ENCODE peak calls at places on chromosomes 6 and 20, in five cellular contexts. One of them, this sample, is unnamed.

GRCh38 chr6:52391599-52391998 is 28.5 kb upstream of the EFHC1 start:
- DNase-seq in uterus: no peak
- DNase-seq in Peyer's patch: no peak
- DNase-seq in breast epithelium: no peak
- DNase-seq in GM23248: no peak
- DNase-seq in this sample: no peak

GRCh38 chr6:112189494-112189893 is 64.9 kb downstream of the LAMA4 start:
- DNase-seq in uterus: peak
- DNase-seq in Peyer's patch: no peak
- DNase-seq in breast epithelium: no peak
- DNase-seq in GM23248: peak
- DNase-seq in this sample: no peak

GRCh38 chr20:35773154-35773751 is 1.4 kb downstream of the PHF20 start:
- DNase-seq in uterus: no peak
- DNase-seq in Peyer's patch: peak
- DNase-seq in breast epithelium: peak
- DNase-seq in GM23248: peak
- DNase-seq in this sample: peak

GRCh38 chr6:37882724-37883413 is 63.3 kb downstream of the ZFAND3 start:
- DNase-seq in uterus: no peak
- DNase-seq in Peyer's patch: no peak
- DNase-seq in breast epithelium: no peak
- DNase-seq in GM23248: peak
- DNase-seq in this sample: no peak

GRCh38 chr6:73481969-73482368 is 20.4 kb downstream of the MTO1 start:
- DNase-seq in uterus: no peak
- DNase-seq in Peyer's patch: no peak
- DNase-seq in breast epithelium: no peak
- DNase-seq in GM23248: no peak
- DNase-seq in this sample: no peak

GRCh38 chr6:50712291-50712690 is 1.0 kb upstream of the TFAP2D start:
- DNase-seq in uterus: no peak
- DNase-seq in Peyer's patch: no peak
- DNase-seq in breast epithelium: no peak
- DNase-seq in GM23248: no peak
- DNase-seq in this sample: no peak

GRCh38 chr6:108097882-108098281 is 23.3 kb upstream of the OSTM1 start:
- DNase-seq in uterus: no peak
- DNase-seq in Peyer's patch: no peak
- DNase-seq in breast epithelium: no peak
- DNase-seq in GM23248: no peak
- DNase-seq in this sample: no peak

GRCh38 chr6:111573892-111574800 is 31.5 kb downstream of the TRAF3IP2 start:
- DNase-seq in uterus: no peak
- DNase-seq in Peyer's patch: no peak
- DNase-seq in breast epithelium: no peak
- DNase-seq in GM23248: peak
- DNase-seq in this sample: peak

GRCh38 chr20:63432577-63433061 is 39.8 kb downstream of the KCNQ2 start:
- DNase-seq in uterus: no peak
- DNase-seq in Peyer's patch: no peak
- DNase-seq in breast epithelium: no peak
- DNase-seq in GM23248: no peak
- DNase-seq in this sample: no peak

GRCh38 chr6:14117158-14118090 is at the start of gene CD83:
- DNase-seq in uterus: peak
- DNase-seq in Peyer's patch: peak
- DNase-seq in breast epithelium: peak
- DNase-seq in GM23248: peak
- DNase-seq in this sample: peak

GRCh38 chr6:170135461-170135820 is 155.4 kb downstream of the DLL1 start:
- DNase-seq in uterus: no peak
- DNase-seq in Peyer's patch: no peak
- DNase-seq in breast epithelium: no peak
- DNase-seq in GM23248: no peak
- DNase-seq in this sample: no peak

GRCh38 chr6:6661684-6662083 is 73.2 kb downstream of the LY86 start:
- DNase-seq in uterus: no peak
- DNase-seq in Peyer's patch: no peak
- DNase-seq in breast epithelium: peak
- DNase-seq in GM23248: peak
- DNase-seq in this sample: peak

GRCh38 chr6:45350186-45350585 is 22.1 kb downstream of the RUNX2 start:
- DNase-seq in uterus: no peak
- DNase-seq in Peyer's patch: no peak
- DNase-seq in breast epithelium: no peak
- DNase-seq in GM23248: no peak
- DNase-seq in this sample: no peak

GRCh38 chr6:28082939-28083338 is 2.6 kb downstream of the ZNF165 start:
- DNase-seq in uterus: no peak
- DNase-seq in Peyer's patch: no peak
- DNase-seq in breast epithelium: no peak
- DNase-seq in GM23248: peak
- DNase-seq in this sample: peak

GRCh38 chr6:131651782-131652181 is 14.7 kb downstream of the ENPP3 start:
- DNase-seq in uterus: no peak
- DNase-seq in Peyer's patch: no peak
- DNase-seq in breast epithelium: no peak
- DNase-seq in GM23248: no peak
- DNase-seq in this sample: no peak

GRCh38 chr6:14972379-14973067 is 273.3 kb upstream of the JARID2 start:
- DNase-seq in uterus: no peak
- DNase-seq in Peyer's patch: no peak
- DNase-seq in breast epithelium: no peak
- DNase-seq in GM23248: no peak
- DNase-seq in this sample: no peak

GRCh38 chr20:19073584-19074198 is 138.8 kb upstream of the SLC24A3 start:
- DNase-seq in uterus: no peak
- DNase-seq in Peyer's patch: no peak
- DNase-seq in breast epithelium: no peak
- DNase-seq in GM23248: no peak
- DNase-seq in this sample: no peak

GRCh38 chr6:44113396-44113795 is 13.9 kb downstream of the MRPL14 start:
- DNase-seq in uterus: no peak
- DNase-seq in Peyer's patch: no peak
- DNase-seq in breast epithelium: no peak
- DNase-seq in GM23248: peak
- DNase-seq in this sample: no peak

GRCh38 chr20:57622579-57623381 is 2.6 kb upstream of the ZBP1 start:
- DNase-seq in uterus: peak
- DNase-seq in Peyer's patch: peak
- DNase-seq in breast epithelium: no peak
- DNase-seq in GM23248: peak
- DNase-seq in this sample: peak

GRCh38 chr6:38509713-38510112 is 130.0 kb downstream of the BTBD9 start:
- DNase-seq in uterus: no peak
- DNase-seq in Peyer's patch: no peak
- DNase-seq in breast epithelium: no peak
- DNase-seq in GM23248: peak
- DNase-seq in this sample: peak

GRCh38 chr6:138554146-138554545 is 54.9 kb upstream of the NHSL1 start:
- DNase-seq in uterus: no peak
- DNase-seq in Peyer's patch: no peak
- DNase-seq in breast epithelium: no peak
- DNase-seq in GM23248: no peak
- DNase-seq in this sample: no peak

GRCh38 chr6:90227165-90227564 is 69.5 kb downstream of the BACH2 start:
- DNase-seq in uterus: no peak
- DNase-seq in Peyer's patch: no peak
- DNase-seq in breast epithelium: no peak
- DNase-seq in GM23248: no peak
- DNase-seq in this sample: no peak

GRCh38 chr6:34581561-34581920 is 25.4 kb upstream of the SPDEF start:
- DNase-seq in uterus: no peak
- DNase-seq in Peyer's patch: no peak
- DNase-seq in breast epithelium: no peak
- DNase-seq in GM23248: no peak
- DNase-seq in this sample: no peak

GRCh38 chr6:165847407-165848098 is 184.5 kb upstream of the PDE10A start:
- DNase-seq in uterus: no peak
- DNase-seq in Peyer's patch: no peak
- DNase-seq in breast epithelium: no peak
- DNase-seq in GM23248: no peak
- DNase-seq in this sample: no peak

GRCh38 chr6:105370316-105370715 is 32.6 kb downstream of the PREP start:
- DNase-seq in uterus: no peak
- DNase-seq in Peyer's patch: no peak
- DNase-seq in breast epithelium: no peak
- DNase-seq in GM23248: no peak
- DNase-seq in this sample: no peak

GRCh38 chr20:35284267-35284991 is at the start of gene EIF6:
- DNase-seq in uterus: peak
- DNase-seq in Peyer's patch: peak
- DNase-seq in breast epithelium: peak
- DNase-seq in GM23248: peak
- DNase-seq in this sample: peak

GRCh38 chr20:58709703-58710039 is 17.1 kb downstream of the NPEPL1 start:
- DNase-seq in uterus: no peak
- DNase-seq in Peyer's patch: peak
- DNase-seq in breast epithelium: peak
- DNase-seq in GM23248: no peak
- DNase-seq in this sample: no peak

GRCh38 chr6:98832282-98833100 is 1.9 kb upstream of the POU3F2 start:
- DNase-seq in uterus: peak
- DNase-seq in Peyer's patch: no peak
- DNase-seq in breast epithelium: no peak
- DNase-seq in GM23248: peak
- DNase-seq in this sample: peak

GRCh38 chr6:39507331-39507998 is 185.0 kb upstream of the KCNK16 start:
- DNase-seq in uterus: no peak
- DNase-seq in Peyer's patch: no peak
- DNase-seq in breast epithelium: no peak
- DNase-seq in GM23248: no peak
- DNase-seq in this sample: no peak

GRCh38 chr6:11198663-11199603 is 33.5 kb downstream of the NEDD9 start:
- DNase-seq in uterus: no peak
- DNase-seq in Peyer's patch: no peak
- DNase-seq in breast epithelium: no peak
- DNase-seq in GM23248: no peak
- DNase-seq in this sample: no peak

GRCh38 chr6:142850653-142851434 is 94.1 kb downstream of the HIVEP2 start:
- DNase-seq in uterus: no peak
- DNase-seq in Peyer's patch: no peak
- DNase-seq in breast epithelium: no peak
- DNase-seq in GM23248: peak
- DNase-seq in this sample: peak

GRCh38 chr20:54257090-54257816 is 49.4 kb downstream of the PFDN4 start:
- DNase-seq in uterus: peak
- DNase-seq in Peyer's patch: no peak
- DNase-seq in breast epithelium: no peak
- DNase-seq in GM23248: peak
- DNase-seq in this sample: peak

GRCh38 chr6:113423956-113424355 is 433.2 kb upstream of the MARCKS start:
- DNase-seq in uterus: no peak
- DNase-seq in Peyer's patch: no peak
- DNase-seq in breast epithelium: no peak
- DNase-seq in GM23248: no peak
- DNase-seq in this sample: no peak
- H3K4me3 ChIP-seq in uterus: no peak
- H3K4me3 ChIP-seq in Peyer's patch: no peak
- H3K4me3 ChIP-seq in breast epithelium: no peak
- H3K4me3 ChIP-seq in GM23248: no peak
- H3K4me3 ChIP-seq in this sample: no peak

GRCh38 chr6:3737149-3737830 is 14.2 kb downstream of the PXDC1 start:
- DNase-seq in uterus: peak
- DNase-seq in Peyer's patch: no peak
- DNase-seq in breast epithelium: no peak
- DNase-seq in GM23248: no peak
- DNase-seq in this sample: no peak
- H3K4me3 ChIP-seq in uterus: no peak
- H3K4me3 ChIP-seq in Peyer's patch: no peak
- H3K4me3 ChIP-seq in breast epithelium: no peak
- H3K4me3 ChIP-seq in GM23248: no peak
- H3K4me3 ChIP-seq in this sample: no peak

DNA sequence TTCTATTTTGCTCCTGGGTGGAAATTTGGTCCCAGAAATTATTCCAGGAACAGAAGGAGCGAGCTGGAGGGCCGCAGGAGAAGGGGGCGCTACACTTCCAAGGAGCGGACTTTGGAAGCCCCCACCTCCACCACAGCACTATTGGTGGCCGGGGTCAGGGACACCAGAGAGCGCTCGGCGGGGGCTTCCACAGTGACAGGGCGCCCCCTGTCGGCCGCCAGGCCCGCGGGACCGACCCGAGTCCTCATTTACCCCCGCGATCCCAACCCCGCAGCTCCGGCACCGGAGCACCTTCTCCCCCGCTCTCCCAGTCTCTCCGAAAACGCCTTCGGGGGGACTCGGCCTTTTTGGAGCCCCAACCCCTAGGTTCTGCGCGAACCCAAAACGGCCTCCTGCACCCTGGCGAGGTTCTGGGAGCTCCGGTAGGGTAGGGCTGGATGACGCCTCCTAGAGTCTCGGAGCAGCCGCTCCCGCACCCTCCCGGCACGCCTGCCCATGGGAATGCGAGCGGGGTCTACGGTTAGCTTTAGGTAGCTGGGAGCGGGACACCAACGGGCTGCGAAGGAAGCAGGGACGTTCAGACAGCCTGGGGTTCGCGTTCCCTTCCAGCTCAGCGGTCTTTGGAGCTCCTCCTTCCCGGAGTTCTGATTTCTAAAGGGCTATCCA is 2.4 kb upstream of the FOXA2 start:
- DNase-seq in uterus: no peak
- DNase-seq in Peyer's patch: no peak
- DNase-seq in breast epithelium: no peak
- DNase-seq in GM23248: peak
- DNase-seq in this sample: peak
- H3K4me3 ChIP-seq in uterus: no peak
- H3K4me3 ChIP-seq in Peyer's patch: peak
- H3K4me3 ChIP-seq in breast epithelium: no peak
- H3K4me3 ChIP-seq in GM23248: no peak
- H3K4me3 ChIP-seq in this sample: peak

GRCh38 chr20:6121504-6121903 is 1.3 kb downstream of the FERMT1 start:
- DNase-seq in uterus: no peak
- DNase-seq in Peyer's patch: no peak
- DNase-seq in breast epithelium: no peak
- DNase-seq in GM23248: no peak
- DNase-seq in this sample: peak
- H3K4me3 ChIP-seq in uterus: no peak
- H3K4me3 ChIP-seq in Peyer's patch: peak
- H3K4me3 ChIP-seq in breast epithelium: no peak
- H3K4me3 ChIP-seq in GM23248: peak
- H3K4me3 ChIP-seq in this sample: peak

GRCh38 chr6:31861919-31862343 is 690 bp downstream of the NEU1 start:
- DNase-seq in uterus: no peak
- DNase-seq in Peyer's patch: no peak
- DNase-seq in breast epithelium: no peak
- DNase-seq in GM23248: no peak
- DNase-seq in this sample: no peak
- H3K4me3 ChIP-seq in uterus: peak
- H3K4me3 ChIP-seq in Peyer's patch: peak
- H3K4me3 ChIP-seq in breast epithelium: peak
- H3K4me3 ChIP-seq in GM23248: peak
- H3K4me3 ChIP-seq in this sample: peak

GRCh38 chr6:135054238-135054574 is 416 bp downstream of the HBS1L start:
- DNase-seq in uterus: no peak
- DNase-seq in Peyer's patch: no peak
- DNase-seq in breast epithelium: no peak
- DNase-seq in GM23248: peak
- DNase-seq in this sample: no peak
- H3K4me3 ChIP-seq in uterus: peak
- H3K4me3 ChIP-seq in Peyer's patch: peak
- H3K4me3 ChIP-seq in breast epithelium: peak
- H3K4me3 ChIP-seq in GM23248: peak
- H3K4me3 ChIP-seq in this sample: peak

This sample was measured in epithelial cell of esophagus.